ENCODE peak calls at places on chromosome X, in seven cellular contexts. One of them, this sample, is unnamed.
A peak's percentile ranks its signal among the peaks of the same experiment; 100 is the strongest.

GRCh38 chrX:7996414-7996813 is 69.2 kb upstream of the PNPLA4 start:
- DNase-seq in GM23248: peak; percentile 47
- DNase-seq in ovary: no peak
- DNase-seq in RWPE1: peak; percentile 15
- DNase-seq in HepG2: peak; percentile 28
- DNase-seq in GM23338: peak; percentile 33
- DNase-seq in CD4-positive, CD25-positive, alpha-beta regulatory T cell: peak; percentile 20
- DNase-seq in this sample: no peak

GRCh38 chrX:17986440-17986839 is 125.3 kb upstream of the RAI2 start:
- DNase-seq in GM23248: no peak
- DNase-seq in ovary: no peak
- DNase-seq in RWPE1: no peak
- DNase-seq in HepG2: no peak
- DNase-seq in GM23338: no peak
- DNase-seq in CD4-positive, CD25-positive, alpha-beta regulatory T cell: no peak
- DNase-seq in this sample: no peak

GRCh38 chrX:143571521-143571920 is 54.2 kb upstream of the SPANXN3 start:
- DNase-seq in GM23248: no peak
- DNase-seq in ovary: no peak
- DNase-seq in RWPE1: peak; percentile 7
- DNase-seq in HepG2: no peak
- DNase-seq in GM23338: no peak
- DNase-seq in CD4-positive, CD25-positive, alpha-beta regulatory T cell: no peak
- DNase-seq in this sample: no peak

GRCh38 chrX:151710457-151710856 is 5.4 kb upstream of the FATE1 start:
- DNase-seq in GM23248: peak; percentile 44
- DNase-seq in ovary: no peak
- DNase-seq in RWPE1: no peak
- DNase-seq in HepG2: no peak
- DNase-seq in GM23338: no peak
- DNase-seq in CD4-positive, CD25-positive, alpha-beta regulatory T cell: no peak
- DNase-seq in this sample: no peak

GRCh38 chrX:39755152-39756032 is 342.4 kb downstream of the BCOR start:
- DNase-seq in GM23248: peak; percentile 93
- DNase-seq in ovary: peak; percentile 69
- DNase-seq in RWPE1: peak; percentile 70
- DNase-seq in HepG2: peak; percentile 63
- DNase-seq in GM23338: no peak
- DNase-seq in CD4-positive, CD25-positive, alpha-beta regulatory T cell: no peak
- DNase-seq in this sample: peak; percentile 79

GRCh38 chrX:15744181-15744867 is 6.3 kb downstream of the CA5B start:
- DNase-seq in GM23248: no peak
- DNase-seq in ovary: peak; percentile 30
- DNase-seq in RWPE1: no peak
- DNase-seq in HepG2: peak; percentile 90
- DNase-seq in GM23338: no peak
- DNase-seq in CD4-positive, CD25-positive, alpha-beta regulatory T cell: no peak
- DNase-seq in this sample: no peak

GRCh38 chrX:34734383-34734782 is 77.3 kb upstream of the TMEM47 start:
- DNase-seq in GM23248: peak; percentile 30
- DNase-seq in ovary: no peak
- DNase-seq in RWPE1: no peak
- DNase-seq in HepG2: no peak
- DNase-seq in GM23338: no peak
- DNase-seq in CD4-positive, CD25-positive, alpha-beta regulatory T cell: no peak
- DNase-seq in this sample: no peak

GRCh38 chrX:38941675-38942074 is 140.4 kb downstream of the MID1IP1 start:
- DNase-seq in GM23248: peak; percentile 47
- DNase-seq in ovary: no peak
- DNase-seq in RWPE1: no peak
- DNase-seq in HepG2: no peak
- DNase-seq in GM23338: no peak
- DNase-seq in CD4-positive, CD25-positive, alpha-beta regulatory T cell: no peak
- DNase-seq in this sample: no peak

GRCh38 chrX:51759055-51759454 is 15.8 kb downstream of the GSPT2 start:
- DNase-seq in GM23248: no peak
- DNase-seq in ovary: no peak
- DNase-seq in RWPE1: no peak
- DNase-seq in HepG2: no peak
- DNase-seq in GM23338: peak; percentile 67
- DNase-seq in CD4-positive, CD25-positive, alpha-beta regulatory T cell: no peak
- DNase-seq in this sample: no peak

GRCh38 chrX:153930011-153930910 is 4.2 kb upstream of the ARHGAP4 start:
- DNase-seq in GM23248: no peak
- DNase-seq in ovary: no peak
- DNase-seq in RWPE1: no peak
- DNase-seq in HepG2: no peak
- DNase-seq in GM23338: no peak
- DNase-seq in CD4-positive, CD25-positive, alpha-beta regulatory T cell: no peak
- DNase-seq in this sample: no peak
- H3K27ac ChIP-seq in GM23248: no peak overlapping the region
- H3K27ac ChIP-seq in ovary: no peak overlapping the region
- H3K27ac ChIP-seq in RWPE1: peak overlapping the region; percentile 96
- H3K27ac ChIP-seq in HepG2: no peak overlapping the region
- H3K27ac ChIP-seq in GM23338: no peak overlapping the region
- H3K27ac ChIP-seq in CD4-positive, CD25-positive, alpha-beta regulatory T cell: no peak overlapping the region
- H3K27ac ChIP-seq in this sample: no peak overlapping the region

GRCh38 chrX:149036086-149036485 is 469.0 kb downstream of the IDS start:
- DNase-seq in GM23248: no peak
- DNase-seq in ovary: no peak
- DNase-seq in RWPE1: no peak
- DNase-seq in HepG2: no peak
- DNase-seq in GM23338: no peak
- DNase-seq in CD4-positive, CD25-positive, alpha-beta regulatory T cell: no peak
- DNase-seq in this sample: no peak
- H3K27ac ChIP-seq in GM23248: no peak overlapping the region
- H3K27ac ChIP-seq in ovary: no peak overlapping the region
- H3K27ac ChIP-seq in RWPE1: no peak overlapping the region
- H3K27ac ChIP-seq in HepG2: no peak overlapping the region
- H3K27ac ChIP-seq in GM23338: no peak overlapping the region
- H3K27ac ChIP-seq in CD4-positive, CD25-positive, alpha-beta regulatory T cell: no peak overlapping the region
- H3K27ac ChIP-seq in this sample: no peak overlapping the region

GRCh38 chrX:131827935-131828334 is 195.2 kb upstream of the STK26 start:
- DNase-seq in GM23248: peak; percentile 19
- DNase-seq in ovary: no peak
- DNase-seq in RWPE1: no peak
- DNase-seq in HepG2: no peak
- DNase-seq in GM23338: peak; percentile 77
- DNase-seq in CD4-positive, CD25-positive, alpha-beta regulatory T cell: peak; percentile 53
- DNase-seq in this sample: no peak

GRCh38 chrX:131826572-131826971 is 196.5 kb upstream of the STK26 start:
- DNase-seq in GM23248: no peak
- DNase-seq in ovary: no peak
- DNase-seq in RWPE1: no peak
- DNase-seq in HepG2: no peak
- DNase-seq in GM23338: no peak
- DNase-seq in CD4-positive, CD25-positive, alpha-beta regulatory T cell: no peak
- DNase-seq in this sample: no peak

GRCh38 chrX:131831185-131831520 is 191.9 kb upstream of the STK26 start:
- DNase-seq in GM23248: no peak
- DNase-seq in ovary: no peak
- DNase-seq in RWPE1: no peak
- DNase-seq in HepG2: no peak
- DNase-seq in GM23338: no peak
- DNase-seq in CD4-positive, CD25-positive, alpha-beta regulatory T cell: no peak
- DNase-seq in this sample: no peak

GRCh38 chrX:131828482-131828881 is 194.6 kb upstream of the STK26 start:
- DNase-seq in GM23248: no peak
- DNase-seq in ovary: no peak
- DNase-seq in RWPE1: no peak
- DNase-seq in HepG2: no peak
- DNase-seq in GM23338: peak; percentile 32
- DNase-seq in CD4-positive, CD25-positive, alpha-beta regulatory T cell: no peak
- DNase-seq in this sample: no peak

GRCh38 chrX:131830400-131831184 is 192.5 kb upstream of the STK26 start:
- DNase-seq in GM23248: peak; percentile 42
- DNase-seq in ovary: peak; percentile 71
- DNase-seq in RWPE1: peak; percentile 1
- DNase-seq in HepG2: peak; percentile 92
- DNase-seq in GM23338: peak; percentile 89
- DNase-seq in CD4-positive, CD25-positive, alpha-beta regulatory T cell: peak; percentile 32
- DNase-seq in this sample: no peak
- H3K27ac ChIP-seq in GM23248: no peak overlapping the region
- H3K27ac ChIP-seq in ovary: no peak overlapping the region
- H3K27ac ChIP-seq in RWPE1: no peak overlapping the region
- H3K27ac ChIP-seq in HepG2: peak overlapping the region; percentile 81
- H3K27ac ChIP-seq in GM23338: peak overlapping the region; percentile 97
- H3K27ac ChIP-seq in CD4-positive, CD25-positive, alpha-beta regulatory T cell: no peak overlapping the region
- H3K27ac ChIP-seq in this sample: no peak overlapping the region

GRCh38 chrX:73964607-73965006 is 339.4 kb upstream of the ZCCHC13 start:
- DNase-seq in GM23248: no peak
- DNase-seq in ovary: no peak
- DNase-seq in RWPE1: no peak
- DNase-seq in HepG2: no peak
- DNase-seq in GM23338: no peak
- DNase-seq in CD4-positive, CD25-positive, alpha-beta regulatory T cell: no peak
- DNase-seq in this sample: no peak
- H3K27ac ChIP-seq in GM23248: no peak overlapping the region
- H3K27ac ChIP-seq in ovary: no peak overlapping the region
- H3K27ac ChIP-seq in RWPE1: no peak overlapping the region
- H3K27ac ChIP-seq in HepG2: no peak overlapping the region
- H3K27ac ChIP-seq in GM23338: peak overlapping the region; percentile 96
- H3K27ac ChIP-seq in CD4-positive, CD25-positive, alpha-beta regulatory T cell: no peak overlapping the region
- H3K27ac ChIP-seq in this sample: no peak overlapping the region

DNA sequence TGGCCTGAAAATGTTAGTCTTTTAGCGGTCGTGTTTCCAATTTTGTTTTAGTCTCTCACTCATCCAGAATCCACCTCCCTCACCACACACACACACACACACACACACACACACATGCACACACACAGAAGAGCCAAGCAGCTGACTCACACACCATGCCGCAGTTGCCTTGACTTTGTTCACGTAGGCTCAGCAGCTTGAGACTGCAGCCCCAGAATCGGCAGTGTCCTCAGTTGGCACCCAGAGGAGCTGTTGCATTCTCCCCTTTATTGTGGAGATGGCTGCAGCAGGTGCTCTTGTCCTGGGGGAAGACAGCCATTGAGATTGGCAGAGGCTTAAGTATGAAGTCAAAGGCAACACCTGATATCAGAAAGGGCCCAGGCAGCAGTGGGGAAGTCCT is 20.9 kb upstream of the XPNPEP2 start:
- DNase-seq in GM23248: peak; percentile 80
- DNase-seq in ovary: peak; percentile 35
- DNase-seq in RWPE1: no peak
- DNase-seq in HepG2: no peak
- DNase-seq in GM23338: no peak
- DNase-seq in CD4-positive, CD25-positive, alpha-beta regulatory T cell: no peak
- DNase-seq in this sample: peak; percentile 44
- H3K27ac ChIP-seq in GM23248: no peak overlapping the region
- H3K27ac ChIP-seq in ovary: no peak overlapping the region
- H3K27ac ChIP-seq in RWPE1: no peak overlapping the region
- H3K27ac ChIP-seq in HepG2: no peak overlapping the region
- H3K27ac ChIP-seq in GM23338: no peak overlapping the region
- H3K27ac ChIP-seq in CD4-positive, CD25-positive, alpha-beta regulatory T cell: no peak overlapping the region
- H3K27ac ChIP-seq in this sample: no peak overlapping the region

GRCh38 chrX:10618911-10619310 is 1.5 kb downstream of the MID1 start:
- DNase-seq in GM23248: peak; percentile 43
- DNase-seq in ovary: no peak
- DNase-seq in RWPE1: no peak
- DNase-seq in HepG2: no peak
- DNase-seq in GM23338: peak; percentile 22
- DNase-seq in CD4-positive, CD25-positive, alpha-beta regulatory T cell: no peak
- DNase-seq in this sample: no peak

GRCh38 chrX:10619311-10620015 is 922 bp downstream of the MID1 start:
- DNase-seq in GM23248: peak; percentile 48
- DNase-seq in ovary: no peak
- DNase-seq in RWPE1: no peak
- DNase-seq in HepG2: no peak
- DNase-seq in GM23338: no peak
- DNase-seq in CD4-positive, CD25-positive, alpha-beta regulatory T cell: no peak
- DNase-seq in this sample: no peak

GRCh38 chrX:10622197-10622596 is 1.8 kb upstream of the MID1 start:
- DNase-seq in GM23248: no peak
- DNase-seq in ovary: no peak
- DNase-seq in RWPE1: no peak
- DNase-seq in HepG2: no peak
- DNase-seq in GM23338: no peak
- DNase-seq in CD4-positive, CD25-positive, alpha-beta regulatory T cell: no peak
- DNase-seq in this sample: no peak

GRCh38 chrX:10617964-10618342 is 2.4 kb downstream of the MID1 start:
- DNase-seq in GM23248: peak; percentile 63
- DNase-seq in ovary: no peak
- DNase-seq in RWPE1: peak; percentile 66
- DNase-seq in HepG2: no peak
- DNase-seq in GM23338: no peak
- DNase-seq in CD4-positive, CD25-positive, alpha-beta regulatory T cell: no peak
- DNase-seq in this sample: no peak

DNA sequence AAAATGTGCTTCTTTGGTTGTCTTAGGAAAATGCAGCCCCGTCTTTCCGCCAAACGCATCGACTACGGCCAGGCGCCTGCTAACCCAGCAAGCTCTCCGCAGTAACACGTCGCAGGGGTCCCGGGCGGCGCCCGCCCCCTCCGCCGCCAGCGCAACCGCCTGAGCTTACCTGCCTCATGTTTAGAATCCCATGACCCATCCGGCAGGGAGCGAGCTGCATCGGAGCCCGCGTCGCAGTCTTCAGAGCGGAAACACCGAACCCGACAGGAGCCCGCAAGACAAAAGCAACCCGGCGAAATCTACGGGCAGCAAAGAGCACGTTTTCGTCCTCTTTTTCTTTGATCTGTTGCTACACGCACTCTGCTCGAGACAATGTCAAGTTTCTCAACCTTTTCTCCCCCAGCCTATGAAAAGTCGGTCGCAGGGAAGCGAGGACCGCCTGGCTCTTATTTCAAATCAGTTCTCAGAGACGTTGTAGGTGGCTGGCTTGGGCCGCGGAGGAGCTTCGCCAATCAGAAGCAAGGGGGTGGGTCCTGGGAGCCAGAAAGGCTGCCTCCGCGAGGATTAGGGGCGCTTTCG is at the start of gene MID1:
- DNase-seq in GM23248: peak; percentile 75
- DNase-seq in ovary: peak; percentile 70
- DNase-seq in RWPE1: peak; percentile 67
- DNase-seq in HepG2: no peak
- DNase-seq in GM23338: peak; percentile 84
- DNase-seq in CD4-positive, CD25-positive, alpha-beta regulatory T cell: no peak
- DNase-seq in this sample: no peak
- H3K27ac ChIP-seq in GM23248: peak within 1 kb of the TSS; percentile 65
- H3K27ac ChIP-seq in ovary: peak within 1 kb of the TSS; percentile 71
- H3K27ac ChIP-seq in RWPE1: peak within 1 kb of the TSS; percentile 94
- H3K27ac ChIP-seq in HepG2: no peak within 1 kb of the TSS
- H3K27ac ChIP-seq in GM23338: peak within 1 kb of the TSS; percentile 89
- H3K27ac ChIP-seq in CD4-positive, CD25-positive, alpha-beta regulatory T cell: no peak within 1 kb of the TSS
- H3K27ac ChIP-seq in this sample: peak within 1 kb of the TSS; percentile 62